ENCODE peak calls at places on chromosomes 3 and 15, in four cellular contexts. One of them, this sample, is unnamed.

GRCh38 chr15:90044916-90045371 is 43.8 kb downstream of the ZNF710 start:
- DNase-seq in Panc1: no peak
- DNase-seq in WERI-Rb-1: no peak
- DNase-seq in progenitor cell of endocrine pancreas: no peak
- DNase-seq in this sample: peak

GRCh38 chr3:100358413-100358812 is 23.9 kb downstream of the NIT2 start:
- DNase-seq in WERI-Rb-1: no peak
- DNase-seq in Panc1: no peak
- DNase-seq in progenitor cell of endocrine pancreas: no peak
- DNase-seq in this sample: no peak

GRCh38 chr3:52781741-52782140 is 4.3 kb downstream of the ITIH1 start:
- DNase-seq in progenitor cell of endocrine pancreas: no peak
- DNase-seq in Panc1: no peak
- DNase-seq in WERI-Rb-1: no peak
- DNase-seq in this sample: no peak

GRCh38 chr3:128548426-128549282 is 55.7 kb upstream of the GATA2 start:
- DNase-seq in WERI-Rb-1: no peak
- DNase-seq in Panc1: no peak
- DNase-seq in progenitor cell of endocrine pancreas: no peak
- DNase-seq in this sample: no peak

GRCh38 chr3:7752005-7752404 is 749.6 kb upstream of the LMCD1 start:
- DNase-seq in WERI-Rb-1: no peak
- DNase-seq in progenitor cell of endocrine pancreas: no peak
- DNase-seq in Panc1: no peak
- DNase-seq in this sample: no peak

GRCh38 chr3:163562625-163563024 is 1515.7 kb downstream of the SI start:
- DNase-seq in Panc1: no peak
- DNase-seq in progenitor cell of endocrine pancreas: no peak
- DNase-seq in WERI-Rb-1: no peak
- DNase-seq in this sample: no peak

GRCh38 chr15:70063284-70063991 is 34.3 kb downstream of the TLE3 start:
- DNase-seq in progenitor cell of endocrine pancreas: no peak
- DNase-seq in Panc1: no peak
- DNase-seq in WERI-Rb-1: peak
- DNase-seq in this sample: no peak

GRCh38 chr3:57288403-57288802 is 4.1 kb downstream of the ASB14 start:
- DNase-seq in Panc1: no peak
- DNase-seq in WERI-Rb-1: no peak
- DNase-seq in progenitor cell of endocrine pancreas: no peak
- DNase-seq in this sample: no peak

GRCh38 chr15:54917312-54917711 is 279.4 kb downstream of the RSL24D1 start:
- DNase-seq in WERI-Rb-1: no peak
- DNase-seq in progenitor cell of endocrine pancreas: no peak
- DNase-seq in Panc1: no peak
- DNase-seq in this sample: no peak

GRCh38 chr3:53890726-53891499 is 746 bp downstream of the SELENOK start:
- DNase-seq in progenitor cell of endocrine pancreas: no peak
- DNase-seq in WERI-Rb-1: peak
- DNase-seq in Panc1: no peak
- DNase-seq in this sample: no peak

GRCh38 chr3:30169459-30169858 is 436.9 kb upstream of the TGFBR2 start:
- DNase-seq in Panc1: no peak
- DNase-seq in WERI-Rb-1: no peak
- DNase-seq in progenitor cell of endocrine pancreas: no peak
- DNase-seq in this sample: no peak

GRCh38 chr15:100759698-100760356 is 119.8 kb upstream of the ALDH1A3 start:
- DNase-seq in Panc1: peak
- DNase-seq in progenitor cell of endocrine pancreas: no peak
- DNase-seq in WERI-Rb-1: no peak
- DNase-seq in this sample: no peak

GRCh38 chr15:88804257-88804656 is 1.0 kb downstream of the ACAN start:
- DNase-seq in progenitor cell of endocrine pancreas: no peak
- DNase-seq in WERI-Rb-1: no peak
- DNase-seq in Panc1: no peak
- DNase-seq in this sample: no peak
- TF ChIP-seq CTCF in progenitor cell of endocrine pancreas: no peak
- TF ChIP-seq CTCF in WERI-Rb-1: no peak
- TF ChIP-seq CTCF in Panc1: no peak
- TF ChIP-seq CTCF in this sample: no peak

GRCh38 chr15:29914441-29915053 is 92.3 kb upstream of the TJP1 start:
- DNase-seq in WERI-Rb-1: peak
- DNase-seq in Panc1: no peak
- DNase-seq in progenitor cell of endocrine pancreas: no peak
- DNase-seq in this sample: no peak

GRCh38 chr15:29910068-29910467 is 87.8 kb upstream of the TJP1 start:
- DNase-seq in Panc1: no peak
- DNase-seq in WERI-Rb-1: no peak
- DNase-seq in progenitor cell of endocrine pancreas: no peak
- DNase-seq in this sample: no peak

GRCh38 chr15:29913528-29914135 is 91.4 kb upstream of the TJP1 start:
- DNase-seq in WERI-Rb-1: no peak
- DNase-seq in Panc1: no peak
- DNase-seq in progenitor cell of endocrine pancreas: no peak
- DNase-seq in this sample: no peak

DNA sequence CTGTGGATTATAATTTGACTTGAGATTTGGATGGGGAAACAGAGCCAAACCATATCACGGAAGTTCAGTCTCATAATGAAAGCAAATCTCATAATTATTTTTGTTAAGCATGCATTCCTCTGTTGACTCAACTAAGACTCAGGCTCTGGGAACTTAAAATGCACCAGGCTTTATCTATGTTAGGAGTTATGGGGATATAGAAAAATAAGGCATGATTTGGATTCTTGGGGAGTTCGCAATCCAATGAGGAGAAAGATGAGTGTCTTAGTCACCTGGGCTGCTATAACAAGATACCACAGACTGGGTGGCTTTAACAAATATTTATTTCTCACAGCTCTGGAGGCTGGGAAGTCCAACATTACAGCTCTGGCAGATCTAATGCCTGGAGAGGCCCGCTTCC is 89.4 kb upstream of the TJP1 start:
- DNase-seq in progenitor cell of endocrine pancreas: no peak
- DNase-seq in Panc1: no peak
- DNase-seq in WERI-Rb-1: no peak
- DNase-seq in this sample: no peak
- TF ChIP-seq CTCF in progenitor cell of endocrine pancreas: no peak
- TF ChIP-seq CTCF in Panc1: no peak
- TF ChIP-seq CTCF in WERI-Rb-1: no peak
- TF ChIP-seq CTCF in this sample: no peak

DNA sequence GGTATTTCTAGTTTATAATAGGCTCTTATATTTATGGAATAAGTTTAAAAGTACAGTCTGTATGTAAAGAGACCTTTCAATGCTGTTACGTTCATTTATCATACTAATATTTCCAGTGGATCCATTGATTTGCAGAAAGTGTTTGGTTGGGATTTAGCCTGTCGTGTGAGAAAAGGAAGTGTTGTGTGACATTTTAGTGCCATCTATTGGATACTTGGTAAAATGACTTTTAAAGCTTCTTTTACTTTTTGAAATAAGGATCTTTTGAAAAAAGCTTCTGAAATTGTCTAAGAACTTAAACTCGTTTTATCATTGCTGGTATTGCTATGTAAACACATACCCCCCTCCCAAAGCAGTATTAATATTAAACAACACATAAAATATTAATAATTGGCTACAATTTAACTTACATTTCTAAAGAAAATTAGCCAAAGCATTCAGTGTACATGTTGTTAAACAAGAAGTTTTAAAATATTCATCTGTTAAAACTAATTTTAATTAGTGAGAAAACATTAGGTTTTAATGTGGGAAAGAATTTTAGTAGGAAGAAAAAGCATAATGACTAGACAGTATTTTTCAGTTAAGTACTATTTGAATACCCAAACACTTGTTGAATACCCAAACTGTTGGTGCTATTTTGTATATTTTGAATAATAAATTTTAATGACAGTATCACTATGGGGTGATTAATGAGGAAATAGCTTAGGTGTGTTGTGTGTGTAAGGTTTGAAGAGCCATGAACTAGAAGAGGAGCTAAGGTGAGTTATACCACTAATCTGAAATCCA is 4.9 kb upstream of the EBLN2 start:
- DNase-seq in progenitor cell of endocrine pancreas: no peak
- DNase-seq in Panc1: peak
- DNase-seq in WERI-Rb-1: no peak
- DNase-seq in this sample: no peak
- TF ChIP-seq CTCF in progenitor cell of endocrine pancreas: peak
- TF ChIP-seq CTCF in Panc1: peak
- TF ChIP-seq CTCF in WERI-Rb-1: peak
- TF ChIP-seq CTCF in this sample: peak

DNA sequence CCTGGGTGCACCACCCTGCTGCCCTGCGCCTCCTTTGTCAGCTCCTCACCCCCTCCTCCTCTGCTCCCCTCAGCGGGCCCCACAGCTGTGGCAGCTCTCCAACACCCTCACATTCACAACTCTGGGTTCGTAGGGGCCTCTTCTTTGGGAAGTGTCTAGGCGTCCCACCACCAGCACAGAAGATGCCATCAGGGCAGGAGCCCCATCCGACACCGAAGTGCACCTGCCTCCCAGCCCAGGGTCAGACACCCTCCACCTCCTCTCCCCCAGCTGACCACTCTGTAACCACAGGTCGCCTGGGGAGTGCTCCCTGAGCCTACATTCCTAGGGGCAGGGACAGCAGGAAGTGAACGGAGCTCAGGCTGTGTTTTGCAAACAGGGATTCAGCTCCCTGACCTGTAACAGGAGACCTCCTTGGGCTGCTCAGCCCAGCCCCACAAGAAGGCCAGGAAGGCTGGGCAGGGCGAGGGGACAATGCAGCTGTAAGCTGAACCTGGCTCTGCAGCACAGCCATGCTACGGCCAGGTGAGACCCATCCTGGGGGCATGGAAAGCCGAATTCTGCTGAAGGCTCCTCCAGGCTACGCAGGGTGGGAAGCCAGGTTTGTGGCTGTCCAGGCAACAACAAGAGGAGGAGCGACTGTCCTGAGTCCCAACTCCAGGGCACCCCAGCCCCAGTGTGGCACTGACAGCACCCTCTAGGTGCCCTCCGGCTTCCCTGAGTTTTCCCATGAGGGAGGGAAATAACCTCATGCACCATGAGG is 269.0 kb downstream of the GOLGA6L6 start:
- DNase-seq in WERI-Rb-1: no peak
- DNase-seq in Panc1: no peak
- DNase-seq in progenitor cell of endocrine pancreas: no peak
- DNase-seq in this sample: no peak
- TF ChIP-seq CTCF in WERI-Rb-1: no peak
- TF ChIP-seq CTCF in Panc1: no peak
- TF ChIP-seq CTCF in progenitor cell of endocrine pancreas: no peak
- TF ChIP-seq CTCF in this sample: no peak

GRCh38 chr3:59052803-59053411 is 3.1 kb upstream of the CFAP20DC start:
- DNase-seq in WERI-Rb-1: no peak
- DNase-seq in Panc1: no peak
- DNase-seq in progenitor cell of endocrine pancreas: no peak
- DNase-seq in this sample: no peak
- TF ChIP-seq CTCF in WERI-Rb-1: peak
- TF ChIP-seq CTCF in Panc1: peak
- TF ChIP-seq CTCF in progenitor cell of endocrine pancreas: peak
- TF ChIP-seq CTCF in this sample: peak

DNA sequence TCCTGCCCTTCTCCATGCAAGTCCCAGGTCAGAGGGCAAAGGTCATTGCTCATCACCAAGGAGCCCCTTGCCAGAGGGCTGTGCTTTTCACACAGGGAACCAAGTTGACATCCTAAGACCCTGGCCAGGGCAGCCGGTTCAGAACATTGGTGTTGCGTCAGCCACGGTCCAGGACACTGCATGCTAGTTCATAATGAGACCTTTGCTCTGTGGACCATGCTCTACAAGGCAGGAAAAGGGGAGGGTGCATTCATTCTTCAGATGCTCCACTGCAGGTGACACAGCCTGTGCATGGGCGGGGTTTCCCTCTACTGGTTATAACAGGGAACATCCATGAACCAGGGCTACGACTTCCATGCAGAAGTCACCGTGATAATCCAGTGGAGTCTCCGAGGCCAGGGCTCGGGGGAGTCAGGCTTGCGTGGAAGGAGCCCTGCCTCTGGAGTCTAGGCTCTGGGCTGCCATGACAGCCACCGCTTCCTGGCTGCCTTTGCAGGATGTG is 81.6 kb downstream of the OCA2 start:
- DNase-seq in Panc1: no peak
- DNase-seq in progenitor cell of endocrine pancreas: no peak
- DNase-seq in WERI-Rb-1: peak
- DNase-seq in this sample: no peak
- TF ChIP-seq CTCF in Panc1: no peak
- TF ChIP-seq CTCF in progenitor cell of endocrine pancreas: peak
- TF ChIP-seq CTCF in WERI-Rb-1: peak
- TF ChIP-seq CTCF in this sample: no peak

DNA sequence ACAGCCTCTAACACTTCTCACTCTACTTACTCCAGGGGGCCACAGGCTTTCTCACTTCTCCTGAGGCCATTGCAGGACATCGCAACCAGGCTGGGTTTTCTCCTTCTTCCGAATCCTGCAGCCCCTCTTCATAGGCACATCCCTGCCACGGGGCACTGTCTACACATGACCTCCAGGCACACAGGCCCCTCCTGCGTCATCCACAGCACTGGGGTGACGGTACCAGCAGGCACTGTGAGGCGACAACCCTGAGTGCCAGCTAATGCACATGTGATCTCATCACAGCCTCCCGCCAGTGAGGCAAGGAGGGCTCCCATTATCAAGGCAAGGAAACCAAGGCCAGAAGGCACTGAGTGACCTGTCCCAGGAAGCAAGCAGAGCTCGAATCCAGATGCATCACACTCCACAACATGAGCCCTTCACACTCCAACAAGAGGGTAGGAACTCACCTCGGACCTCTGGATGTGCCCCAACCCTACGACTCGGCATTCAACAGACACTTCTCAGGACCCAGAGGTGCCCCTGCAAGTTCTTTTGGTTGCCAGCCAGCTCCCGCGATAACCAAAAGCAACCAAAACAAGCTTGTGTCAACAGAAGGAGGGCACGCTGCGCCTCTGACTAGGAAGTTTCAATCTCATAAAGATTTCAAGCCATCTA is 16.7 kb downstream of the FAM174B start:
- DNase-seq in Panc1: no peak
- DNase-seq in WERI-Rb-1: peak
- DNase-seq in progenitor cell of endocrine pancreas: no peak
- DNase-seq in this sample: no peak
- TF ChIP-seq CTCF in Panc1: no peak
- TF ChIP-seq CTCF in WERI-Rb-1: no peak
- TF ChIP-seq CTCF in progenitor cell of endocrine pancreas: no peak
- TF ChIP-seq CTCF in this sample: no peak